ENCODE peak calls at places on chromosomes 13 and 19, in four cellular contexts. U, G, I and V are unnamed samples.

GRCh38 chr13:52707375-52707774 is 32.2 kb downstream of the CNMD start:
- DNase-seq in U (no peak), G (no peak), I (no peak), V (no peak)

GRCh38 chr13:110546389-110546788 is 15.1 kb downstream of the RAB20 start:
- DNase-seq in U (no peak), G (no peak), I (no peak), V (no peak)

GRCh38 chr19:54455786-54456422 is 6.9 kb downstream of the LENG8 start:
- DNase-seq in U (no peak), G (no peak), I (no peak), V (no peak)

GRCh38 chr13:107964356-107964755 is 251.0 kb downstream of the LIG4 start:
- DNase-seq in U (peak; percentile 17), G (no peak), I (no peak), V (no peak)

GRCh38 chr13:62387642-62388041 is 972.0 kb upstream of the PCDH20 start:
- DNase-seq in U (peak; percentile 64), G (peak; percentile 24), I (peak; percentile 74), V (no peak)

GRCh38 chr19:21133633-21134032 is 8.2 kb upstream of the ZNF431 start:
- DNase-seq in U (no peak), G (no peak), I (no peak), V (no peak)

GRCh38 chr19:7068599-7068998 is 904 bp upstream of the ZNF557 start:
- DNase-seq in U (no peak), G (no peak), I (no peak), V (no peak)

GRCh38 chr13:40077396-40078027 is 422.1 kb downstream of the COG6 start:
- DNase-seq in U (no peak), G (no peak), I (no peak), V (no peak)

GRCh38 chr13:75860935-75861334 is 224.8 kb downstream of the LMO7 start:
- DNase-seq in U (no peak), G (no peak), I (peak; percentile 34), V (no peak)

GRCh38 chr19:19822148-19822429 is 539 bp upstream of the ZNF506 start:
- DNase-seq in U (no peak), G (no peak), I (peak; percentile 5), V (no peak)

GRCh38 chr13:76414320-76414719 is 471.9 kb downstream of the KCTD12 start:
- DNase-seq in U (no peak), G (no peak), I (no peak), V (no peak)

GRCh38 chr19:30785728-30786127 is 413.5 kb downstream of the ZNF536 start:
- DNase-seq in U (no peak), G (no peak), I (no peak), V (no peak)

GRCh38 chr13:102773441-102774209 is at the start of gene TEX30:
- DNase-seq in U (peak; percentile 79), G (peak; percentile 91), I (peak; percentile 94), V (peak; percentile 49)

GRCh38 chr19:10100163-10100785 is 2.2 kb downstream of the ANGPTL6 start:
- DNase-seq in U (no peak), G (no peak), I (no peak), V (no peak)

DNA sequence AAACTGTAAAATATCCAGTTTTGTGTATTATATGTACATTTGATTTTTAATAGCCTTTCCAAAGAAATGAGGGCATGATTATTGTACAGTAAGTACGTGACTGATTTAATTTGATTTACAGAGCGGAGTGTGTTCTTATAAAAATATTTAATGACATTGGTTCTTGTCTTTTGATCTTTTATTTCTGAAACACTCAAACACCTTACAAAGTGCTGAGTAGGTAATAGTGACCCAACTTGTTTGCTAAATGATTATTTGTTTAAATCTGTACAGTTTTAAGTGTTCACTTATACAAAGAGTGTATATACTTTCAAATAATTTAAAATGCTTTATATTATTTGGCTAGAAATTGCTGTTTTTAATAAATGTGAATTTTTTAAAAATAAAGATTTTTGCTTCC is 71.5 kb downstream of the COG3 start:
- DNase-seq in U (no peak), G (no peak), I (no peak), V (no peak)
- H3K9ac ChIP-seq in U (no peak overlapping the region), G (no peak overlapping the region), I (no peak overlapping the region), V (no peak overlapping the region)

DNA sequence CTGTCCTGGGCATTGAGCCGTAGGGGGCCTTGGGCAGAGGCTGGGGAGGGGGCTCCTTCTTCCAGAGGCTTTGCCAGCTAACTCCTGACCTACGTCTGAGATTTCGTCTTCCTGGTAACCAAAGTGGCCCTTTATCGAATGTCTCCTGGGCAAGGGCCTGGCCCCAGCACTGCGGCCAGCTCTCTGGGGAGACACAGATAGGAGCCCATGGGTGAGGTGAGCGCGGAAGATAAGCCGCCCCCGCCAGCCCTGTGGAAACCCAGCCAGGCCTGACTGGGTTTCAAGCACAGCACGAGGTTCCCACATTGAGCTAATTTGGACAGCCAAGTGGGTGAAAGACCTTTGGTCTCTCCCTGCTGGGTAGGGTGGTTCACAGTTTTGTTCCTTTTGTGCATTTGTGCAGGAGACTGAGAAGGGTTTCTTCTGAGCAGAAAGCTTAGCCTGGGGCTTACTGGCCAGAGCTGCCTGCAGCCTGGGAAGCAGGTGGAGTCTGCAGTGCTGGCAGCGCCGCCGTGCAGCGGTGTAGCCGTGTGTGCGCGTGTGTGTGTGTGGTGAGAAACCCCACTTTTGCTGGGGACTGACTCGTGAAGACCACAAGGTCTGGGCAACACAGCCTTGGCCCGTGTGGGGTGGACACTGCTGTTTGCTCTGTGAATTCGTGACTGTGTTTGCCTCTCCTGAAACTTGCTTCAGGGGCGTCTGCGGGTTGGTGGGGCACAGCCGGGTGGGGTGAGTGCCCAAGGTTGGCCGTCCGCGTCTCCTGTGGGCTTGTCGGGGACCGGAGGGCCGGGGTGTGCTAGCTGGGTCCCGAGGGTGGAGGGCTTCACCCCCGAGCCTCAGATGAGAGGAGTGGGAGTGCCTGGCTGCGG is 2.5 kb downstream of the BSG start:
- DNase-seq in U (peak; percentile 58), G (peak; percentile 77), I (peak; percentile 52), V (no peak)
- H3K9ac ChIP-seq in U (no peak overlapping the region), G (no peak overlapping the region), I (peak overlapping the region; percentile 86), V (peak overlapping the region; percentile 58)

GRCh38 chr19:2144190-2144589 is 7.2 kb downstream of the AP3D1 start:
- DNase-seq in U (no peak), G (no peak), I (no peak), V (no peak)
- H3K9ac ChIP-seq in U (no peak overlapping the region), G (no peak overlapping the region), I (no peak overlapping the region), V (no peak overlapping the region)

DNA sequence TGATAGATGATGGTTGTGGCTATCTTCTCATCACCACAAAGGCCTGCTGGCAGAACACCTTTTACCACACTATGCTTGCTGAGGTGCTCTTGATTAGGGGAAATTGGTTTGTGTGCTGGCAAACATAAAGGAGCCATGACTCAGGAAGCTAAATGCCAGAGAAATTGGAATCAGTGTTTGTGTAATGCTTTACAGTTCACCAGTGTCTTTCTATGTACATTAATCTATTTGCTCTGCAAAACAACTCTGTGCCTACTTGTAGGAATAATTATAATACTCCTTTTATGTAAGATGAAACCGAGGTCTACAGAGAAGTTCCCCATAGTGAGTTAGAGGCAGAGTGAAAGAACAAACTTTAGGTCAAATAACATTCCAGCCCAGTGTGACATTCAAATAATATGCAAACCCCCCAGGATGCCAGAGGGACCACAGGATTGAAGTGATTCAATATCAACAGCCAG is 390.5 kb upstream of the HTR2A start:
- DNase-seq in U (peak; percentile 37), G (no peak), I (peak; percentile 14), V (no peak)
- H3K9ac ChIP-seq in U (no peak overlapping the region), G (no peak overlapping the region), I (no peak overlapping the region), V (no peak overlapping the region)